ENCODE peak calls at places on chromosomes 1 and 21, in five cellular contexts. One of them, this sample, is unnamed. For H3K4me1, the result is how much of the 10 kb centered on the place peaks cover.

GRCh38 chr1:57341721-57342120 is 82.1 kb downstream of the DAB1 start:
- DNase-seq in gastrocnemius medialis: no peak
- DNase-seq in H9: no peak
- DNase-seq in hepatocyte: no peak
- DNase-seq in CD8-positive, alpha-beta T cell: no peak
- DNase-seq in this sample: no peak

GRCh38 chr1:111618953-111619634 is 495 bp upstream of the RAP1A start:
- DNase-seq in hepatocyte: no peak
- DNase-seq in H9: no peak
- DNase-seq in gastrocnemius medialis: no peak
- DNase-seq in CD8-positive, alpha-beta T cell: no peak
- DNase-seq in this sample: no peak

GRCh38 chr1:214559079-214559478 is 7.7 kb upstream of the PTPN14 start:
- DNase-seq in hepatocyte: no peak
- DNase-seq in gastrocnemius medialis: no peak
- DNase-seq in H9: no peak
- DNase-seq in CD8-positive, alpha-beta T cell: no peak
- DNase-seq in this sample: no peak

GRCh38 chr1:145956776-145957442 is 908 bp downstream of the LIX1L start:
- DNase-seq in CD8-positive, alpha-beta T cell: no peak
- DNase-seq in gastrocnemius medialis: peak
- DNase-seq in hepatocyte: peak
- DNase-seq in H9: no peak
- DNase-seq in this sample: no peak

GRCh38 chr1:85628791-85629531 is 48.4 kb downstream of the CCN1 start:
- DNase-seq in hepatocyte: peak
- DNase-seq in gastrocnemius medialis: no peak
- DNase-seq in H9: peak
- DNase-seq in CD8-positive, alpha-beta T cell: no peak
- DNase-seq in this sample: no peak

GRCh38 chr1:29368936-29369932 is 132.9 kb downstream of the PTPRU start:
- DNase-seq in H9: peak
- DNase-seq in CD8-positive, alpha-beta T cell: no peak
- DNase-seq in hepatocyte: no peak
- DNase-seq in gastrocnemius medialis: no peak
- DNase-seq in this sample: no peak

GRCh38 chr1:201486158-201486557 is 17.2 kb upstream of the PHLDA3 start:
- DNase-seq in hepatocyte: peak
- DNase-seq in gastrocnemius medialis: no peak
- DNase-seq in CD8-positive, alpha-beta T cell: no peak
- DNase-seq in H9: no peak
- DNase-seq in this sample: no peak

GRCh38 chr1:19407494-19408096 is 77.7 kb downstream of the CAPZB start:
- DNase-seq in H9: no peak
- DNase-seq in CD8-positive, alpha-beta T cell: no peak
- DNase-seq in gastrocnemius medialis: no peak
- DNase-seq in hepatocyte: no peak
- DNase-seq in this sample: no peak

GRCh38 chr1:31681421-31681820 is 22.4 kb downstream of the COL16A1 start:
- DNase-seq in hepatocyte: no peak
- DNase-seq in H9: no peak
- DNase-seq in CD8-positive, alpha-beta T cell: no peak
- DNase-seq in gastrocnemius medialis: no peak
- DNase-seq in this sample: no peak

GRCh38 chr1:28507646-28508434 is 2.0 kb downstream of the RCC1 start:
- DNase-seq in CD8-positive, alpha-beta T cell: no peak
- DNase-seq in hepatocyte: no peak
- DNase-seq in H9: no peak
- DNase-seq in gastrocnemius medialis: no peak
- DNase-seq in this sample: no peak

GRCh38 chr1:157119448-157119847 is 18.7 kb downstream of the ETV3 start:
- DNase-seq in H9: peak
- DNase-seq in CD8-positive, alpha-beta T cell: no peak
- DNase-seq in hepatocyte: no peak
- DNase-seq in gastrocnemius medialis: no peak
- DNase-seq in this sample: peak

GRCh38 chr1:113692342-113692741 is 66.9 kb downstream of the PHTF1 start:
- DNase-seq in H9: no peak
- DNase-seq in CD8-positive, alpha-beta T cell: no peak
- DNase-seq in gastrocnemius medialis: no peak
- DNase-seq in hepatocyte: no peak
- DNase-seq in this sample: no peak

GRCh38 chr1:9561429-9561828 is 22.2 kb downstream of the SLC25A33 start:
- DNase-seq in gastrocnemius medialis: peak
- DNase-seq in hepatocyte: peak
- DNase-seq in CD8-positive, alpha-beta T cell: no peak
- DNase-seq in H9: no peak
- DNase-seq in this sample: no peak

GRCh38 chr1:203448521-203449061 is 27.0 kb upstream of the PRELP start:
- DNase-seq in CD8-positive, alpha-beta T cell: no peak
- DNase-seq in hepatocyte: peak
- DNase-seq in gastrocnemius medialis: peak
- DNase-seq in H9: no peak
- DNase-seq in this sample: no peak

GRCh38 chr1:208238710-208239517 is 5.3 kb downstream of the PLXNA2 start:
- DNase-seq in gastrocnemius medialis: no peak
- DNase-seq in H9: peak
- DNase-seq in hepatocyte: peak
- DNase-seq in CD8-positive, alpha-beta T cell: no peak
- DNase-seq in this sample: peak

GRCh38 chr1:53541263-53541625 is 82.0 kb downstream of the DMRTB1 start:
- DNase-seq in hepatocyte: no peak
- DNase-seq in CD8-positive, alpha-beta T cell: no peak
- DNase-seq in H9: no peak
- DNase-seq in gastrocnemius medialis: no peak
- DNase-seq in this sample: no peak

GRCh38 chr21:36640260-36641244 is 58.4 kb upstream of the SIM2 start:
- DNase-seq in H9: peak
- DNase-seq in gastrocnemius medialis: no peak
- DNase-seq in hepatocyte: no peak
- DNase-seq in CD8-positive, alpha-beta T cell: no peak
- DNase-seq in this sample: no peak

GRCh38 chr1:206748348-206749034 is 22.1 kb upstream of the IL19 start:
- DNase-seq in hepatocyte: no peak
- DNase-seq in H9: no peak
- DNase-seq in gastrocnemius medialis: no peak
- DNase-seq in CD8-positive, alpha-beta T cell: no peak
- DNase-seq in this sample: no peak

GRCh38 chr1:216420263-216420662 is 3.0 kb downstream of the USH2A start:
- DNase-seq in gastrocnemius medialis: no peak
- DNase-seq in H9: no peak
- DNase-seq in hepatocyte: no peak
- DNase-seq in CD8-positive, alpha-beta T cell: no peak
- DNase-seq in this sample: no peak

GRCh38 chr1:161182214-161182613 is 4.9 kb upstream of the B4GALT3 start:
- DNase-seq in CD8-positive, alpha-beta T cell: peak
- DNase-seq in hepatocyte: no peak
- DNase-seq in gastrocnemius medialis: no peak
- DNase-seq in H9: no peak
- DNase-seq in this sample: no peak

GRCh38 chr1:203127672-203128611 is at the start of gene ADORA1:
- DNase-seq in hepatocyte: peak
- DNase-seq in CD8-positive, alpha-beta T cell: peak
- DNase-seq in H9: peak
- DNase-seq in gastrocnemius medialis: peak
- DNase-seq in this sample: peak

GRCh38 chr1:182716740-182717720 is 32.6 kb upstream of the RGS8 start:
- DNase-seq in CD8-positive, alpha-beta T cell: no peak
- DNase-seq in gastrocnemius medialis: no peak
- DNase-seq in hepatocyte: no peak
- DNase-seq in H9: no peak
- DNase-seq in this sample: no peak

GRCh38 chr1:22753396-22754083 is 42.9 kb downstream of the EPHB2 start:
- DNase-seq in hepatocyte: no peak
- DNase-seq in H9: no peak
- DNase-seq in gastrocnemius medialis: no peak
- DNase-seq in CD8-positive, alpha-beta T cell: no peak
- DNase-seq in this sample: peak

GRCh38 chr1:221268295-221268694 is 389.1 kb downstream of the HLX start:
- DNase-seq in CD8-positive, alpha-beta T cell: no peak
- DNase-seq in hepatocyte: no peak
- DNase-seq in gastrocnemius medialis: no peak
- DNase-seq in H9: no peak
- DNase-seq in this sample: no peak

GRCh38 chr1:164760585-164760968 is 201.6 kb downstream of the PBX1 start:
- DNase-seq in hepatocyte: no peak
- DNase-seq in CD8-positive, alpha-beta T cell: no peak
- DNase-seq in gastrocnemius medialis: no peak
- DNase-seq in H9: no peak
- DNase-seq in this sample: no peak

GRCh38 chr1:206962269-206962668 is 8.0 kb downstream of the FCAMR start:
- DNase-seq in gastrocnemius medialis: no peak
- DNase-seq in CD8-positive, alpha-beta T cell: no peak
- DNase-seq in hepatocyte: no peak
- DNase-seq in H9: no peak
- DNase-seq in this sample: no peak

GRCh38 chr1:232285138-232285537 is 344.8 kb downstream of the SIPA1L2 start:
- DNase-seq in H9: no peak
- DNase-seq in hepatocyte: no peak
- DNase-seq in gastrocnemius medialis: no peak
- DNase-seq in CD8-positive, alpha-beta T cell: no peak
- DNase-seq in this sample: no peak

GRCh38 chr1:156436319-156437043 is 64.1 kb downstream of the MEF2D start:
- DNase-seq in hepatocyte: no peak
- DNase-seq in H9: peak
- DNase-seq in CD8-positive, alpha-beta T cell: no peak
- DNase-seq in gastrocnemius medialis: no peak
- DNase-seq in this sample: no peak

GRCh38 chr1:95226781-95227660 is 7.0 kb upstream of the RWDD3 start:
- DNase-seq in gastrocnemius medialis: no peak
- DNase-seq in hepatocyte: no peak
- DNase-seq in H9: no peak
- DNase-seq in CD8-positive, alpha-beta T cell: no peak
- DNase-seq in this sample: no peak

GRCh38 chr1:44632511-44633072 is 41.7 kb downstream of the TMEM53 start:
- DNase-seq in CD8-positive, alpha-beta T cell: no peak
- DNase-seq in hepatocyte: peak
- DNase-seq in H9: no peak
- DNase-seq in gastrocnemius medialis: no peak
- DNase-seq in this sample: no peak

GRCh38 chr1:178055093-178055492 is 38.8 kb upstream of the RASAL2 start:
- DNase-seq in CD8-positive, alpha-beta T cell: no peak
- DNase-seq in gastrocnemius medialis: peak
- DNase-seq in hepatocyte: no peak
- DNase-seq in H9: peak
- DNase-seq in this sample: no peak

GRCh38 chr1:48675251-48675650 is 101.4 kb downstream of the BEND5 start:
- DNase-seq in gastrocnemius medialis: no peak
- DNase-seq in H9: no peak
- DNase-seq in hepatocyte: no peak
- DNase-seq in CD8-positive, alpha-beta T cell: no peak
- DNase-seq in this sample: no peak

GRCh38 chr1:162276493-162276892 is 100.2 kb downstream of the SPATA46 start:
- DNase-seq in gastrocnemius medialis: no peak
- DNase-seq in CD8-positive, alpha-beta T cell: no peak
- DNase-seq in hepatocyte: peak
- DNase-seq in H9: no peak
- DNase-seq in this sample: no peak

GRCh38 chr1:86823821-86824500 is 90.0 kb downstream of the SELENOF start:
- DNase-seq in H9: no peak
- DNase-seq in gastrocnemius medialis: no peak
- DNase-seq in CD8-positive, alpha-beta T cell: no peak
- DNase-seq in hepatocyte: no peak
- DNase-seq in this sample: no peak

GRCh38 chr1:160206421-160207117 is 1.4 kb downstream of the PEA15 start:
- DNase-seq in gastrocnemius medialis: no peak
- DNase-seq in H9: peak
- DNase-seq in hepatocyte: peak
- DNase-seq in CD8-positive, alpha-beta T cell: no peak
- DNase-seq in this sample: no peak

GRCh38 chr1:247357781-247358211 is 26.1 kb upstream of the ZNF496 start:
- DNase-seq in hepatocyte: peak
- DNase-seq in CD8-positive, alpha-beta T cell: no peak
- DNase-seq in gastrocnemius medialis: no peak
- DNase-seq in H9: no peak
- DNase-seq in this sample: no peak

GRCh38 chr21:28337319-28337718 is 655.4 kb downstream of the LTN1 start:
- DNase-seq in CD8-positive, alpha-beta T cell: no peak
- DNase-seq in gastrocnemius medialis: no peak
- DNase-seq in hepatocyte: peak
- DNase-seq in H9: no peak
- DNase-seq in this sample: no peak
- TF ChIP-seq CTCF in CD8-positive, alpha-beta T cell: no peak
- TF ChIP-seq CTCF in gastrocnemius medialis: peak
- TF ChIP-seq CTCF in hepatocyte: peak
- TF ChIP-seq CTCF in H9: peak
- TF ChIP-seq CTCF in this sample: no peak

GRCh38 chr1:40563266-40563665 is 31.8 kb downstream of the ZNF684 start:
- DNase-seq in gastrocnemius medialis: no peak
- DNase-seq in hepatocyte: no peak
- DNase-seq in H9: no peak
- DNase-seq in CD8-positive, alpha-beta T cell: no peak
- DNase-seq in this sample: no peak
- H3K4me1 ChIP-seq in gastrocnemius medialis: under half
- H3K4me1 ChIP-seq in hepatocyte: under half
- H3K4me1 ChIP-seq in H9: under half
- H3K4me1 ChIP-seq in CD8-positive, alpha-beta T cell: under half
- H3K4me1 ChIP-seq in this sample: under half

GRCh38 chr1:65992160-65993046 is 199.7 kb downstream of the PDE4B start:
- DNase-seq in H9: no peak
- DNase-seq in hepatocyte: peak
- DNase-seq in gastrocnemius medialis: no peak
- DNase-seq in CD8-positive, alpha-beta T cell: no peak
- DNase-seq in this sample: no peak
- TF ChIP-seq CTCF in H9: no peak
- TF ChIP-seq CTCF in hepatocyte: peak
- TF ChIP-seq CTCF in gastrocnemius medialis: no peak
- TF ChIP-seq CTCF in CD8-positive, alpha-beta T cell: no peak
- TF ChIP-seq CTCF in this sample: no peak

DNA sequence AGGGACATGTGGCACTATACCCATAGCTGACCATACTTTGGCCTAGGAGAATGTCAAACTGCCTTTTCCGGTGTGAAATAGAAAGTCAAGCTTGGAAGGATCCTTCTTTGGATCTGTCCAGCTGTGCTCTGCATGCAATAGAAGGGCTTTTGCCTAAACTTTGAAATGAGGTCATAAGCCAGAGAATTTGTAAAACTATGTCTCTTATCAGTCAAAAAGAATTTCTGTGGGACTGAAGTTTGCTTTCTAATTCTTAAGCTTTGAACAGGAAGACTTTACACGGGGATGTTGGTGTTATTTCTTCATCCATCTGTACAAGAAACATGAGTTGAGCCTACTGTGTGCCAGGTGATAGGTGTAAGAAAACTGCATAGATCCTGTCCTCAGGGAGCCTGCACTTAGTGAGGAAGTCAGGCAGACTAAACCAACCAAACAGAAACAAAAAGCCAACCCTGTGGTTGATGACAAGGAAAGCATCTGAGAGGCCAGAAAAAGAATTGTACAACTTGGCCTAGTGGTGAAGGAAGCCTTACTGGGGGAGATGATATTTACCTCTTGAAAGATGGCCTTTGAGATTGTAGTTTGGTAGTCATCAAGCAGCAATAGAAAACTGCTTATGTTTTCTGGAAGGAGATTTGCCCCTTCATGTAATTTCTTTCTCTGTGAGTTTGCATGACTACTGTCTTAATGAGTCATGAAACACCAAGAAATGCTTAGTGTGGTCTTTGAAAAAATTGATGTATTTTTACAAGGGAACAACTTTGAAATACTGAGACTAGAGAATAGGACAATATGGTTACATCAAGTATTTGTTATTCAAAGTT is 24.8 kb downstream of the TGFB2 start:
- DNase-seq in H9: no peak
- DNase-seq in CD8-positive, alpha-beta T cell: no peak
- DNase-seq in gastrocnemius medialis: no peak
- DNase-seq in hepatocyte: no peak
- DNase-seq in this sample: no peak
- H3K4me1 ChIP-seq in H9: under half
- H3K4me1 ChIP-seq in CD8-positive, alpha-beta T cell: under half
- H3K4me1 ChIP-seq in gastrocnemius medialis: half or more
- H3K4me1 ChIP-seq in hepatocyte: under half
- H3K4me1 ChIP-seq in this sample: under half